ENCODE peak calls at places on chromosome 9, in eight cellular contexts. One of them, this sample, is unnamed.

GRCh38 chr9:128714586-128715435 is 9.1 kb downstream of the ZDHHC12 start:
- DNase-seq in IMR-90: no peak
- DNase-seq in heart left ventricle: no peak
- DNase-seq in Calu3: no peak
- DNase-seq in right lobe of liver: peak; percentile 36
- DNase-seq in ovary: no peak
- DNase-seq in psoas muscle: peak; percentile 38
- DNase-seq in cardiac muscle cell: no peak
- DNase-seq in this sample: no peak

GRCh38 chr9:94721754-94722153 is 4.7 kb upstream of the AOPEP start:
- DNase-seq in IMR-90: no peak
- DNase-seq in heart left ventricle: no peak
- DNase-seq in Calu3: no peak
- DNase-seq in right lobe of liver: no peak
- DNase-seq in ovary: no peak
- DNase-seq in psoas muscle: no peak
- DNase-seq in cardiac muscle cell: no peak
- DNase-seq in this sample: no peak

GRCh38 chr9:88738708-88739107 is 203.7 kb downstream of the NXNL2 start:
- DNase-seq in IMR-90: peak; percentile 71
- DNase-seq in heart left ventricle: no peak
- DNase-seq in Calu3: no peak
- DNase-seq in right lobe of liver: no peak
- DNase-seq in ovary: no peak
- DNase-seq in psoas muscle: no peak
- DNase-seq in cardiac muscle cell: peak; percentile 54
- DNase-seq in this sample: peak; percentile 32

GRCh38 chr9:89445801-89446228 is 52.1 kb downstream of the SEMA4D start:
- DNase-seq in IMR-90: no peak
- DNase-seq in heart left ventricle: peak; percentile 30
- DNase-seq in Calu3: no peak
- DNase-seq in right lobe of liver: no peak
- DNase-seq in ovary: no peak
- DNase-seq in psoas muscle: peak; percentile 18
- DNase-seq in cardiac muscle cell: no peak
- DNase-seq in this sample: no peak

GRCh38 chr9:123482295-123482970 is 126.4 kb downstream of the CRB2 start:
- DNase-seq in IMR-90: no peak
- DNase-seq in heart left ventricle: no peak
- DNase-seq in Calu3: no peak
- DNase-seq in right lobe of liver: peak; percentile 69
- DNase-seq in ovary: no peak
- DNase-seq in psoas muscle: no peak
- DNase-seq in cardiac muscle cell: no peak
- DNase-seq in this sample: no peak

GRCh38 chr9:72586388-72587160 is 65.2 kb downstream of the TMC1 start:
- DNase-seq in IMR-90: peak; percentile 90
- DNase-seq in heart left ventricle: no peak
- DNase-seq in Calu3: peak; percentile 32
- DNase-seq in right lobe of liver: no peak
- DNase-seq in ovary: no peak
- DNase-seq in psoas muscle: no peak
- DNase-seq in cardiac muscle cell: peak; percentile 92
- DNase-seq in this sample: peak; percentile 75

GRCh38 chr9:6609499-6610016 is 36.0 kb downstream of the GLDC start:
- DNase-seq in IMR-90: no peak
- DNase-seq in heart left ventricle: no peak
- DNase-seq in Calu3: no peak
- DNase-seq in right lobe of liver: peak; percentile 50
- DNase-seq in ovary: no peak
- DNase-seq in psoas muscle: no peak
- DNase-seq in cardiac muscle cell: no peak
- DNase-seq in this sample: no peak

GRCh38 chr9:90112791-90113190 is 508.0 kb downstream of the GADD45G start:
- DNase-seq in IMR-90: peak; percentile 5
- DNase-seq in heart left ventricle: no peak
- DNase-seq in Calu3: no peak
- DNase-seq in right lobe of liver: no peak
- DNase-seq in ovary: no peak
- DNase-seq in psoas muscle: no peak
- DNase-seq in cardiac muscle cell: peak; percentile 47
- DNase-seq in this sample: peak; percentile 24

GRCh38 chr9:115411516-115411915 is 293.6 kb upstream of the TNC start:
- DNase-seq in IMR-90: peak; percentile 75
- DNase-seq in heart left ventricle: no peak
- DNase-seq in Calu3: no peak
- DNase-seq in right lobe of liver: no peak
- DNase-seq in ovary: no peak
- DNase-seq in psoas muscle: no peak
- DNase-seq in cardiac muscle cell: no peak
- DNase-seq in this sample: no peak

GRCh38 chr9:120531683-120532300 is 48.2 kb downstream of the CDK5RAP2 start:
- DNase-seq in IMR-90: peak; percentile 32
- DNase-seq in heart left ventricle: no peak
- DNase-seq in Calu3: peak; percentile 30
- DNase-seq in right lobe of liver: peak; percentile 58
- DNase-seq in ovary: no peak
- DNase-seq in psoas muscle: no peak
- DNase-seq in cardiac muscle cell: peak; percentile 54
- DNase-seq in this sample: peak; percentile 13

GRCh38 chr9:132946624-132947295 is 2.3 kb upstream of the TSC1 start:
- DNase-seq in IMR-90: peak; percentile 56
- DNase-seq in heart left ventricle: peak; percentile 15
- DNase-seq in Calu3: no peak
- DNase-seq in right lobe of liver: no peak
- DNase-seq in ovary: no peak
- DNase-seq in psoas muscle: no peak
- DNase-seq in cardiac muscle cell: peak; percentile 65
- DNase-seq in this sample: peak; percentile 40

GRCh38 chr9:123528521-123528920 is 172.5 kb downstream of the CRB2 start:
- DNase-seq in IMR-90: no peak
- DNase-seq in heart left ventricle: no peak
- DNase-seq in Calu3: no peak
- DNase-seq in right lobe of liver: no peak
- DNase-seq in ovary: no peak
- DNase-seq in psoas muscle: no peak
- DNase-seq in cardiac muscle cell: no peak
- DNase-seq in this sample: no peak

GRCh38 chr9:93591301-93591700 is 14.9 kb downstream of the PHF2 start:
- DNase-seq in IMR-90: no peak
- DNase-seq in heart left ventricle: no peak
- DNase-seq in Calu3: no peak
- DNase-seq in right lobe of liver: peak; percentile 31
- DNase-seq in ovary: no peak
- DNase-seq in psoas muscle: no peak
- DNase-seq in cardiac muscle cell: no peak
- DNase-seq in this sample: no peak

GRCh38 chr9:107638496-107638895 is 148.9 kb upstream of the KLF4 start:
- DNase-seq in IMR-90: no peak
- DNase-seq in heart left ventricle: no peak
- DNase-seq in Calu3: no peak
- DNase-seq in right lobe of liver: no peak
- DNase-seq in ovary: no peak
- DNase-seq in psoas muscle: no peak
- DNase-seq in cardiac muscle cell: no peak
- DNase-seq in this sample: no peak

GRCh38 chr9:136342191-136343120 is 15.1 kb downstream of the GPSM1 start:
- DNase-seq in IMR-90: peak; percentile 83
- DNase-seq in heart left ventricle: peak; percentile 84
- DNase-seq in Calu3: peak; percentile 51
- DNase-seq in right lobe of liver: peak; percentile 91
- DNase-seq in ovary: peak; percentile 90
- DNase-seq in psoas muscle: peak; percentile 77
- DNase-seq in cardiac muscle cell: peak; percentile 80
- DNase-seq in this sample: peak; percentile 43

GRCh38 chr9:98083059-98083458 is 26.5 kb downstream of the NANS start:
- DNase-seq in IMR-90: peak; percentile 46
- DNase-seq in heart left ventricle: no peak
- DNase-seq in Calu3: no peak
- DNase-seq in right lobe of liver: peak; percentile 64
- DNase-seq in ovary: no peak
- DNase-seq in psoas muscle: no peak
- DNase-seq in cardiac muscle cell: no peak
- DNase-seq in this sample: no peak

GRCh38 chr9:88745281-88746001 is 210.5 kb downstream of the NXNL2 start:
- DNase-seq in IMR-90: peak; percentile 95
- DNase-seq in heart left ventricle: no peak
- DNase-seq in Calu3: no peak
- DNase-seq in right lobe of liver: no peak
- DNase-seq in ovary: no peak
- DNase-seq in psoas muscle: no peak
- DNase-seq in cardiac muscle cell: peak; percentile 70
- DNase-seq in this sample: no peak

GRCh38 chr9:7186175-7186574 is 428.4 kb downstream of the KDM4C start:
- DNase-seq in IMR-90: peak; percentile 37
- DNase-seq in heart left ventricle: no peak
- DNase-seq in Calu3: no peak
- DNase-seq in right lobe of liver: no peak
- DNase-seq in ovary: no peak
- DNase-seq in psoas muscle: no peak
- DNase-seq in cardiac muscle cell: peak; percentile 25
- DNase-seq in this sample: peak; percentile 29

GRCh38 chr9:83235524-83235923 is 172.6 kb upstream of the RASEF start:
- DNase-seq in IMR-90: no peak
- DNase-seq in heart left ventricle: no peak
- DNase-seq in Calu3: no peak
- DNase-seq in right lobe of liver: no peak
- DNase-seq in ovary: no peak
- DNase-seq in psoas muscle: no peak
- DNase-seq in cardiac muscle cell: no peak
- DNase-seq in this sample: no peak

GRCh38 chr9:83231039-83231438 is 168.1 kb upstream of the RASEF start:
- DNase-seq in IMR-90: no peak
- DNase-seq in heart left ventricle: no peak
- DNase-seq in Calu3: no peak
- DNase-seq in right lobe of liver: no peak
- DNase-seq in ovary: no peak
- DNase-seq in psoas muscle: no peak
- DNase-seq in cardiac muscle cell: peak; percentile 61
- DNase-seq in this sample: no peak

GRCh38 chr9:83236029-83236696 is 173.2 kb upstream of the RASEF start:
- DNase-seq in IMR-90: no peak
- DNase-seq in heart left ventricle: no peak
- DNase-seq in Calu3: no peak
- DNase-seq in right lobe of liver: no peak
- DNase-seq in ovary: no peak
- DNase-seq in psoas muscle: no peak
- DNase-seq in cardiac muscle cell: no peak
- DNase-seq in this sample: no peak

GRCh38 chr9:83233647-83234046 is 170.7 kb upstream of the RASEF start:
- DNase-seq in IMR-90: no peak
- DNase-seq in heart left ventricle: no peak
- DNase-seq in Calu3: no peak
- DNase-seq in right lobe of liver: no peak
- DNase-seq in ovary: no peak
- DNase-seq in psoas muscle: no peak
- DNase-seq in cardiac muscle cell: no peak
- DNase-seq in this sample: no peak

DNA sequence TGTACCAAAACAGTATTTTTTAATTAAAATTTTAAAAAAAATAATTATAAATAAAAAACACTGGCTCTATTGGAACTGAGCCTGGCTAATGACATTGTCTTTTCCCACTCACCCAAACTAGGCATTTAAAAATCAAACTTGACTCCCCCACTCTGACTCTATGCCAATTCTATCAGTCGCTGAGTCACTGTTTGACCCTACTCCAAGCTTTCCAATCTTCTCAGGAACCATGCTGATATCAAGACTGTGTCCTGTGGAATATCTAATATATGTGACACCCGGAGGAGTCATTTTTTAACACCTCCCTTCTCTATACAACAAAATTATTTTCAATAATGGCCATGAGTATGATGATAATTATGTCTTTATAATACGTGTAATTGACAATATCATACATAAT is 171.6 kb upstream of the RASEF start:
- DNase-seq in IMR-90: no peak
- DNase-seq in heart left ventricle: no peak
- DNase-seq in Calu3: no peak
- DNase-seq in right lobe of liver: no peak
- DNase-seq in ovary: no peak
- DNase-seq in psoas muscle: no peak
- DNase-seq in cardiac muscle cell: peak; percentile 55
- DNase-seq in this sample: no peak
- TF ChIP-seq CTCF in IMR-90: no peak
- TF ChIP-seq CTCF in heart left ventricle: no peak
- TF ChIP-seq CTCF in Calu3: no peak
- TF ChIP-seq CTCF in right lobe of liver: no peak
- TF ChIP-seq CTCF in ovary: no peak
- TF ChIP-seq CTCF in psoas muscle: no peak
- TF ChIP-seq CTCF in cardiac muscle cell: no peak
- TF ChIP-seq CTCF in this sample: no peak

DNA sequence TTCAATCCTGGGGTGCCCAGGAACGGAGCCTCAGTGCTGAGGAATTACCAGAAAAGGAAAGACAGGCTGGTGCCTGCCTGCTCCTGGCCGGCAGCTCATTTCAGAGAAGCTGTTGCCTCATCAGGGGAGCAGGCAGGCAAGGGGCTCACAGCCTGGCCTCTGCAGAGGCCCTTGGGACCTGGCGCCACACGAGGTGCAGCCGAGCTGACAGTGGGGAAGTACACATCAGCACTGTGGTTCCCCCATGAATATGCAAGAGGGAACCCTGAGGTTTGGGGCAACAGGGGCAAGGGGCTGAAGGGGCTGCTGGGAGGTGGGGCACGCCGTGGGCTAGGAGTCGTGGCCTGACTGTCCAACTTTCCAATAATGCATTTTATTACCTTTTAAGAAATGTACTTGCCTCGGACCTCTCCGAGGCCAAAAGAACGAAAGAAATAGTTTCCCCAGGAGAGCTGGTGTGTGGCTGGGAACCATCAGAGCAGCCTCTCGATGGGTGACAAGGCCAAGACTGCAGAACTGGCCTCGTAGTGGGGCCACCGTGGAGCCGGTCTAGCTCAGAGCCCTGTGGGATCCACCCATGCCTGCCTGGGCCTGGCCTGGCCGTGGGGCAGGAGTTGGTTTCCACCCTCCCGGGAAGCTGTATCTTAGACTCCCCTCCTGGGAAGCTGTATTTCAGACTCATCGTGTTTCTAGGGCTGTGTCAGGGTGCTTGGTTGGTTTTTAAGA is 198.6 kb downstream of the PAX5 start:
- DNase-seq in IMR-90: no peak
- DNase-seq in heart left ventricle: no peak
- DNase-seq in Calu3: no peak
- DNase-seq in right lobe of liver: no peak
- DNase-seq in ovary: no peak
- DNase-seq in psoas muscle: no peak
- DNase-seq in cardiac muscle cell: no peak
- DNase-seq in this sample: no peak
- TF ChIP-seq CTCF in IMR-90: no peak
- TF ChIP-seq CTCF in heart left ventricle: no peak
- TF ChIP-seq CTCF in Calu3: no peak
- TF ChIP-seq CTCF in right lobe of liver: no peak
- TF ChIP-seq CTCF in ovary: no peak
- TF ChIP-seq CTCF in psoas muscle: no peak
- TF ChIP-seq CTCF in cardiac muscle cell: no peak
- TF ChIP-seq CTCF in this sample: no peak

GRCh38 chr9:3181049-3181953 is 337.4 kb upstream of the PUM3 start:
- DNase-seq in IMR-90: no peak
- DNase-seq in heart left ventricle: no peak
- DNase-seq in Calu3: peak; percentile 24
- DNase-seq in right lobe of liver: peak; percentile 61
- DNase-seq in ovary: peak; percentile 29
- DNase-seq in psoas muscle: peak; percentile 55
- DNase-seq in cardiac muscle cell: peak; percentile 13
- DNase-seq in this sample: no peak
- TF ChIP-seq CTCF in IMR-90: no peak
- TF ChIP-seq CTCF in heart left ventricle: no peak
- TF ChIP-seq CTCF in Calu3: no peak
- TF ChIP-seq CTCF in right lobe of liver: no peak
- TF ChIP-seq CTCF in ovary: no peak
- TF ChIP-seq CTCF in psoas muscle: peak; percentile 14
- TF ChIP-seq CTCF in cardiac muscle cell: peak; percentile 15
- TF ChIP-seq CTCF in this sample: peak; percentile 47

GRCh38 chr9:113436753-113437515 is 26.4 kb downstream of the C9orf43 start:
- DNase-seq in IMR-90: peak; percentile 17
- DNase-seq in heart left ventricle: no peak
- DNase-seq in Calu3: no peak
- DNase-seq in right lobe of liver: no peak
- DNase-seq in ovary: no peak
- DNase-seq in psoas muscle: no peak
- DNase-seq in cardiac muscle cell: peak; percentile 6
- DNase-seq in this sample: peak; percentile 12
- TF ChIP-seq CTCF in IMR-90: no peak
- TF ChIP-seq CTCF in heart left ventricle: no peak
- TF ChIP-seq CTCF in Calu3: no peak
- TF ChIP-seq CTCF in right lobe of liver: no peak
- TF ChIP-seq CTCF in ovary: no peak
- TF ChIP-seq CTCF in psoas muscle: no peak
- TF ChIP-seq CTCF in cardiac muscle cell: no peak
- TF ChIP-seq CTCF in this sample: no peak